ENCODE peak calls at places on chromosomes 3 and 15, in four cellular contexts. O is kidney glomerular epithelial cell; L is activated naive CD8-positive, alpha-beta T cell treated with anti-CD3 and anti-CD28 coated beads, Interleukin-2, amount 50 U/mL, for 24 hours; G is HT-29. E is an unnamed sample.

GRCh38 chr15:35994861-35995260 is 448.9 kb upstream of the DPH6 start:
- DNase-seq in O (no peak), L (no peak), G (no peak), E (no peak)

GRCh38 chr3:185030399-185030798 is 122.5 kb downstream of the C3orf70 start:
- DNase-seq in O (no peak), L (no peak), G (no peak), E (no peak)

GRCh38 chr3:192899540-192899982 is 18.1 kb downstream of the MB21D2 start:
- DNase-seq in O (peak; percentile 38), L (peak; percentile 11), G (no peak), E (no peak)

GRCh38 chr15:35107561-35107960 is 22.5 kb upstream of the NANOGP8 start:
- DNase-seq in O (no peak), L (no peak), G (no peak), E (no peak)

GRCh38 chr3:50179710-50180109 is 11.7 kb upstream of the GNAT1 start:
- DNase-seq in O (no peak), L (no peak), G (no peak), E (no peak)

GRCh38 chr3:139529624-139530023 is 9.9 kb downstream of the RBP1 start:
- DNase-seq in O (no peak), L (no peak), G (no peak), E (no peak)

GRCh38 chr3:117836296-117836695 is 1126.7 kb downstream of the TUSC7 start:
- DNase-seq in O (no peak), L (no peak), G (no peak), E (no peak)

GRCh38 chr3:28150465-28151206 is 90.8 kb upstream of the CMC1 start:
- DNase-seq in O (no peak), L (no peak), G (peak; percentile 10), E (no peak)

GRCh38 chr3:51670711-51671089 is 352 bp upstream of the TEX264 start:
- DNase-seq in O (no peak), L (no peak), G (peak; percentile 72), E (no peak)

GRCh38 chr3:42476225-42477160 is 25.9 kb upstream of the VIPR1 start:
- DNase-seq in O (no peak), L (no peak), G (peak; percentile 91), E (no peak)

GRCh38 chr3:106183762-106184391 is 315.1 kb upstream of the CBLB start:
- DNase-seq in O (peak; percentile 54), L (no peak), G (no peak), E (no peak)

GRCh38 chr15:32993285-32993684 is 201.2 kb downstream of the FMN1 start:
- DNase-seq in O (peak; percentile 6), L (no peak), G (no peak), E (no peak)

GRCh38 chr3:40930131-40930538 is 269.2 kb upstream of the CTNNB1 start:
- DNase-seq in O (no peak), L (no peak), G (no peak), E (no peak)

GRCh38 chr15:58931985-58932384 is 1.5 kb downstream of the SLTM start:
- DNase-seq in O (peak; percentile 40), L (no peak), G (peak; percentile 69), E (no peak)

GRCh38 chr3:87834327-87834726 is 224.5 kb downstream of the CGGBP1 start:
- DNase-seq in O (no peak), L (no peak), G (no peak), E (no peak)

GRCh38 chr3:194572131-194572789 is 61.0 kb downstream of the TMEM44 start:
- DNase-seq in O (peak; percentile 85), L (no peak), G (no peak), E (no peak)

GRCh38 chr15:88656760-88657221 is 18.0 kb downstream of the ISG20 start:
- DNase-seq in O (no peak), L (no peak), G (no peak), E (no peak)

GRCh38 chr3:13587442-13587841 is 38.5 kb downstream of the FBLN2 start:
- DNase-seq in O (no peak), L (no peak), G (no peak), E (no peak)

GRCh38 chr3:38827791-38828190 is 11.8 kb upstream of the SCN10A start:
- DNase-seq in O (no peak), L (no peak), G (no peak), E (no peak)

GRCh38 chr15:97968380-97968779 is 7.9 kb downstream of the ARRDC4 start:
- DNase-seq in O (peak; percentile 8), L (no peak), G (no peak), E (no peak)

GRCh38 chr3:70736009-70736408 is 423.6 kb upstream of the MDFIC2 start:
- DNase-seq in O (peak; percentile 19), L (no peak), G (no peak), E (no peak)

GRCh38 chr3:51943451-51944391 is 1.6 kb downstream of the PARP3 start:
- DNase-seq in O (no peak), L (no peak), G (no peak), E (no peak)

GRCh38 chr3:123773681-123774431 is 110.3 kb downstream of the MYLK start:
- DNase-seq in O (no peak), L (no peak), G (no peak), E (no peak)

GRCh38 chr15:99564221-99565030 is 1.4 kb upstream of the MEF2A start:
- DNase-seq in O (peak; percentile 6), L (no peak), G (peak; percentile 30), E (no peak)

GRCh38 chr15:93035953-93036810 is 52.8 kb downstream of the RGMA start:
- DNase-seq in O (no peak), L (peak; percentile 41), G (peak; percentile 52), E (peak; percentile 69)

GRCh38 chr3:97232635-97233034 is 418.2 kb downstream of the EPHA6 start:
- DNase-seq in O (no peak), L (no peak), G (peak; percentile 47), E (no peak)

GRCh38 chr15:85477730-85478129 is 97.3 kb downstream of the AKAP13 start:
- DNase-seq in O (peak; percentile 93), L (no peak), G (no peak), E (no peak)

GRCh38 chr3:128736598-128736997 is 10.6 kb downstream of the RAB7A start:
- DNase-seq in O (no peak), L (no peak), G (no peak), E (no peak)

GRCh38 chr3:131299836-131300235 is 81.7 kb upstream of the NUDT16 start:
- DNase-seq in O (no peak), L (no peak), G (no peak), E (no peak)

GRCh38 chr3:143276592-143276991 is 157.0 kb downstream of the CHST2 start:
- DNase-seq in O (no peak), L (no peak), G (no peak), E (no peak)

GRCh38 chr3:141489184-141489583 is 2.4 kb downstream of the RASA2 start:
- DNase-seq in O (no peak), L (peak; percentile 18), G (no peak), E (peak; percentile 37)